ENCODE peak calls at places on chromosomes 11 and 22, in nine cellular contexts. F is brain microvascular endothelial cell; U is GM23248; Z is CD4-positive, CD25-positive, alpha-beta regulatory T cell; X is right cardiac atrium; W is AG04450; A is adipocyte; R is ascending aorta; Y is BJ. N is an unnamed sample. For H3K27me3, the result is how much of the 10 kb centered on the place peaks cover.

GRCh38 chr11:122714021-122714420 is 58.5 kb downstream of the UBASH3B start:
- DNase-seq in Z (no peak), Y (no peak), A (no peak), R (no peak), F (no peak), W (no peak), U (no peak), X (no peak), N (no peak)

GRCh38 chr11:101127699-101128570 is 1.7 kb downstream of the PGR start:
- DNase-seq in X (peak), U (peak), Z (no peak), W (no peak), A (peak), F (no peak), Y (no peak), R (no peak), N (no peak)

GRCh38 chr11:61472868-61473267 is 35.7 kb upstream of the LRRC10B start:
- DNase-seq in A (no peak), Y (no peak), R (no peak), Z (no peak), W (no peak), U (peak), F (no peak), X (no peak), N (no peak)

GRCh38 chr11:61071208-61071681 is 31.0 kb upstream of the CD5 start:
- DNase-seq in A (no peak), R (no peak), U (no peak), W (no peak), F (no peak), Z (peak), Y (no peak), X (no peak), N (no peak)

GRCh38 chr22:32752868-32753520 is 48.5 kb upstream of the TIMP3 start:
- DNase-seq in X (peak), F (peak), Z (no peak), R (no peak), U (no peak), W (peak), Y (no peak), A (no peak), N (no peak)

GRCh38 chr11:122099345-122100045 is 16.5 kb downstream of the BLID start:
- DNase-seq in A (peak), F (no peak), R (no peak), Y (no peak), U (peak), Z (no peak), W (no peak), X (no peak), N (no peak)

GRCh38 chr11:272195-272930 is 5.8 kb upstream of the NLRP6 start:
- DNase-seq in A (no peak), Z (no peak), R (no peak), F (no peak), X (peak), W (no peak), U (no peak), Y (no peak), N (no peak)

GRCh38 chr11:70263363-70263762 is 7.1 kb upstream of the PPFIA1 start:
- DNase-seq in X (no peak), W (no peak), F (no peak), Z (no peak), R (no peak), A (no peak), Y (no peak), U (no peak), N (no peak)

GRCh38 chr22:27311666-27312566 is 489.6 kb downstream of the MN1 start:
- DNase-seq in Z (no peak), Y (no peak), A (peak), W (no peak), U (no peak), R (no peak), X (no peak), F (peak), N (no peak)

GRCh38 chr11:34791725-34792124 is 124.5 kb downstream of the APIP start:
- DNase-seq in U (no peak), X (no peak), A (peak), F (no peak), R (no peak), Y (no peak), W (no peak), Z (no peak), N (no peak)

GRCh38 chr11:71418643-71419042 is 29.6 kb downstream of the DHCR7 start:
- DNase-seq in F (no peak), Z (no peak), A (no peak), R (no peak), U (no peak), Y (no peak), W (no peak), X (no peak), N (no peak)

GRCh38 chr11:8016396-8016949 is 29.3 kb downstream of the EIF3F start:
- DNase-seq in X (no peak), Y (no peak), A (no peak), Z (no peak), F (no peak), W (no peak), U (peak), R (no peak), N (no peak)

GRCh38 chr22:44758354-44758969 is 6.1 kb downstream of the ARHGAP8 start:
- DNase-seq in W (no peak), Z (no peak), F (peak), A (peak), U (peak), Y (no peak), X (no peak), R (no peak), N (no peak)

GRCh38 chr22:18970180-18970947 is 34.3 kb upstream of the PRODH start:
- DNase-seq in A (peak), X (no peak), Z (no peak), Y (no peak), R (no peak), W (no peak), F (no peak), U (peak), N (no peak)

GRCh38 chr11:67648796-67649613 is 1.5 kb downstream of the ACY3 start:
- DNase-seq in W (no peak), Y (no peak), R (no peak), A (no peak), U (no peak), Z (no peak), F (no peak), X (no peak), N (peak)

GRCh38 chr22:36757608-36758220 is 18.2 kb downstream of the IFT27 start:
- DNase-seq in U (peak), R (no peak), A (peak), Y (no peak), W (peak), F (peak), X (peak), Z (peak), N (peak)

GRCh38 chr11:8867856-8868705 is 42.9 kb upstream of the AKIP1 start:
- DNase-seq in F (peak), R (no peak), X (no peak), A (peak), U (peak), Z (no peak), Y (no peak), W (no peak), N (no peak)

GRCh38 chr22:47201186-47201995 is 438.9 kb downstream of the TBC1D22A start:
- DNase-seq in F (no peak), W (no peak), R (no peak), U (no peak), X (no peak), Y (no peak), A (no peak), Z (no peak), N (no peak)

GRCh38 chr11:111949519-111950426 is 12.6 kb downstream of the DIXDC1 start:
- DNase-seq in W (no peak), Z (no peak), X (no peak), A (no peak), U (no peak), F (no peak), R (no peak), Y (no peak), N (no peak)

GRCh38 chr11:95711162-95711944 is 78.2 kb downstream of the FAM76B start:
- DNase-seq in W (no peak), U (peak), R (no peak), F (peak), A (no peak), X (no peak), Y (no peak), Z (no peak), N (no peak)

GRCh38 chr11:28619870-28620540 is 511.8 kb downstream of the METTL15 start:
- DNase-seq in Z (no peak), U (peak), Y (no peak), R (no peak), A (peak), X (no peak), W (no peak), F (peak), N (no peak)

GRCh38 chr11:57315491-57315890 is 9.3 kb downstream of the TNKS1BP1 start:
- DNase-seq in Z (no peak), U (no peak), A (no peak), W (no peak), X (no peak), R (no peak), F (peak), Y (no peak), N (no peak)

GRCh38 chr11:74620537-74620936 is 28.2 kb downstream of the POLD3 start:
- DNase-seq in Y (no peak), X (no peak), U (no peak), Z (no peak), A (no peak), W (no peak), R (no peak), F (no peak), N (no peak)

GRCh38 chr11:6911946-6912345 is 8.9 kb upstream of the OR2D3 start:
- DNase-seq in Z (no peak), F (peak), Y (no peak), X (no peak), W (no peak), A (no peak), R (no peak), U (peak), N (no peak)

GRCh38 chr11:15988693-15989231 is 367.6 kb downstream of the SOX6 start:
- DNase-seq in A (no peak), Z (no peak), Y (no peak), W (no peak), F (no peak), X (peak), U (no peak), R (no peak), N (peak)

GRCh38 chr11:95358516-95359322 is 127.7 kb upstream of the SESN3 start:
- DNase-seq in F (no peak), Z (no peak), W (no peak), U (peak), X (no peak), R (no peak), Y (no peak), A (no peak), N (no peak)

GRCh38 chr11:94328587-94329080 is 24.3 kb downstream of the IZUMO1R start:
- DNase-seq in X (no peak), Z (no peak), Y (no peak), R (no peak), W (no peak), F (no peak), A (no peak), U (no peak), N (no peak)

GRCh38 chr11:77789731-77790476 is 30.6 kb downstream of the RSF1 start:
- DNase-seq in X (no peak), W (no peak), Y (no peak), R (no peak), U (no peak), F (no peak), A (no peak), Z (no peak), N (no peak)

GRCh38 chr11:22459053-22459452 is 120.9 kb downstream of the SLC17A6 start:
- DNase-seq in X (no peak), U (peak), Y (no peak), R (no peak), F (peak), W (no peak), A (peak), Z (no peak), N (no peak)

GRCh38 chr11:12678092-12678491 is 3.9 kb downstream of the TEAD1 start:
- DNase-seq in W (no peak), Z (no peak), U (no peak), A (peak), R (no peak), F (no peak), Y (no peak), X (no peak), N (no peak)

DNA sequence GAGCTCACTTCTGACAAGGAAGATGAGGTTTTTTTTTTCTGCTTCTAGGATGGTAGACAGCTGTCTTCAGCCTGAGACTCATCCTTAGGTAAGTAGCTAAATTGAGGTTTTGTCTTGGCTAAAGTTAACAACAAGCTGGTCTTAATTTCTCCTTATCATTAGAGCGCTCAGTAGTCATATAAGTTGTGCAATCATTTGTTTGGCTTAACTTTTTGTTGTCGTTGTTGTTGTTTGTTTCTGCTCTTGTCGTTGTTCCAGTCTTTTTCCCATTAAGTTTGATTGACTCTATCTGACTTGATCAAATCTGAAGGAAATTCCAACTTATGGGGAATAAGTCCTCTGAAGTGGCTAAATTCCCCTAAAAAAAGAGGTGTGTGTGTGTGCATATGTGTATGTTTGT is 33.0 kb downstream of the GLYATL2 start:
- DNase-seq in F (no peak), R (no peak), Y (no peak), Z (no peak), A (no peak), W (no peak), U (no peak), X (no peak), N (no peak)
- H3K27me3 ChIP-seq in F (under half), R (under half), Y (under half), Z (under half), A (under half), W (under half), U (under half), X (under half), N (under half)

GRCh38 chr22:43483669-43484068 is 71.9 kb downstream of the MPPED1 start:
- DNase-seq in R (no peak), W (no peak), F (no peak), Z (no peak), A (no peak), Y (no peak), U (no peak), X (no peak), N (no peak)

GRCh38 chr22:43479962-43480361 is 68.1 kb downstream of the MPPED1 start:
- DNase-seq in Z (no peak), A (no peak), U (no peak), R (no peak), F (no peak), Y (no peak), X (no peak), W (no peak), N (peak)

GRCh38 chr22:43483266-43483665 is 71.5 kb downstream of the MPPED1 start:
- DNase-seq in U (no peak), A (no peak), R (no peak), X (no peak), W (no peak), Y (no peak), F (no peak), Z (no peak), N (no peak)

GRCh38 chr22:43482310-43482625 is 70.5 kb downstream of the MPPED1 start:
- DNase-seq in A (no peak), Y (no peak), U (no peak), Z (no peak), X (no peak), R (no peak), F (no peak), W (no peak), N (no peak)

DNA sequence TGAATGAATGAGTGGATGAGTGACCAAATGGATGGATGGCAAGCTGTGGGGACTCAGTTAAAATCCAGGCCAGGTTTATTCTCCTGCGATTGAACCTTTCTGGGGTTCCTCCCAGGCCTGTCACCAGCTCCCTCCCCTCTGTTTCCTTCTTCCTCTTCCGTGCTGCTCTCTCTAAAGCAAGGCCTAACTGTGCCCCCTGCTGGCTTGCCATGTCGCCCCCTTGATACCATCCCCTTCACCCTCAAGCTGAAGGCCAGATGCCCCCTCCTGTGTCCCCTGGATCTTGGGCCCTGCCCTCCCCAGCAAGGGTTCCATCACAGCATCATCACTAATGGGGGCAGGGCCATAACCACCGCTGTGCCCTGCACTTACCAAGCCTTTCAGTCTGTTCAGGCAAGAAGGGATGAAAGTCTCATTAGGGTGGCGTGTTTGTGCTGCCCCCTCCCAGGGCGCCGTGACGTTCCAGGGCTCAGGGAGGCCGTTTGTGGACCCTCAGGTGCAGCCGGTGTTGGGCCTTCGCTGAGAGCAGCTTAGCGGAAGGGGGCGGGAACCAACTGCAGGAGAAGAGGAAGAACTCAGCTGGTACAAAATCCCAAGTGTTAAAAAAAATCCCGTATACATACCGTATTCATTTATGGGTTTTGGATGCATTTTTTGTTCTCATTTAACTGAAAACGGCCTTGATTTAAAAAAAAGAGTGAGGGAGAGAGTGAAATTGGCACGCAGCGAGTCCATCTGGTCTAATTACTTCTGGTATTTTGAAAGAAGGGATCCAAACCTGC is 69.9 kb downstream of the MPPED1 start:
- DNase-seq in X (no peak), R (no peak), W (no peak), F (no peak), A (no peak), Y (no peak), Z (no peak), U (no peak), N (peak)
- H3K27me3 ChIP-seq in X (under half), R (under half), W (under half), F (under half), A (half or more), Y (under half), Z (under half), U (under half), N (under half)

GRCh38 chr22:48902983-48903650 is 924.6 kb downstream of the BRD1 start:
- DNase-seq in X (no peak), F (no peak), Y (no peak), A (no peak), U (no peak), Z (no peak), W (no peak), R (no peak), N (no peak)

GRCh38 chr22:48906177-48906835 is 921.4 kb downstream of the BRD1 start:
- DNase-seq in Z (no peak), A (no peak), F (no peak), X (no peak), U (no peak), Y (no peak), W (no peak), R (no peak), N (no peak)

GRCh38 chr22:48902001-48902869 is 925.4 kb downstream of the BRD1 start:
- DNase-seq in F (no peak), X (no peak), W (no peak), U (no peak), Y (no peak), Z (no peak), R (no peak), A (no peak), N (no peak)

GRCh38 chr22:48907591-48907990 is 920.1 kb downstream of the BRD1 start:
- DNase-seq in W (no peak), U (no peak), R (no peak), A (no peak), X (no peak), Y (no peak), F (no peak), Z (no peak), N (no peak)

DNA sequence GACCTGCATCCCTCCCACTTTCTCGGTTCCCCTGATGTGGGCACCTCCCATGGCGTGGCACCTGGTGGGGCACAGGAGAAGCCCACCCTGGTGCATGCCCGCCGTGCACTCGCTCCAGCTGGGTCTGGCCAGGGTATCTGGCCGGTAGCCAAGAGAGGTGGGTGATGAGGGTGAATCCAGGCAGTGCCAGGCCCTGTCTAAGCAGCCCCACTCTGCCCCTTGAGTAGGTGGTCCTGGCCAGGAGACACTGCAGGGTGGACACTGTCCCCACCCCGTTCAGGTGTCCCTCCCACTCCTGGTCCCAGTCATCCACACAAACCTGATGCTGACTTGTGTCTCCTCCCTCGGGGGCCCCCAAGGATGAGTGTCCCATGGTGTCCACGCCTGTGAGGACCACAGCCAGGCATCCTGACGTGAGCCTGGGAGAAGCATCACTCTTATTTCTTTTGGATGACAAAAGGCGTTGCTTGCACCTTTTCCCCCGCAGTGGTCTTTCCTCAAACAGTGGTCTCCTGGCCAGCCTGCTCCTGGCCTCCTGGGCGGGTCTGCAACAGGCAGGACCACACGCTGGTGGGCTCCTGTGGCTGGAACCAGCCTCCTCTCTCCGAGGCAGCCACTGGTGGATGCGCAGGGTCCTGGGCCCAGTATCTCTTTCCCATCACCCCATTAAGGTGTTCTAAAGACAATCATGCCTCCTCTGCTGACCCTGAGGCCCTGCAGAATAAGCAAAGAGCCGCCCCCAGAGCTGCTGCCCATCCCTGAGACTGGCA is 922.3 kb downstream of the BRD1 start:
- DNase-seq in U (no peak), R (no peak), X (no peak), F (no peak), Y (no peak), W (no peak), Z (no peak), A (no peak), N (no peak)
- H3K27me3 ChIP-seq in U (under half), R (under half), X (under half), F (under half), Y (under half), W (under half), Z (under half), A (under half), N (under half)

DNA sequence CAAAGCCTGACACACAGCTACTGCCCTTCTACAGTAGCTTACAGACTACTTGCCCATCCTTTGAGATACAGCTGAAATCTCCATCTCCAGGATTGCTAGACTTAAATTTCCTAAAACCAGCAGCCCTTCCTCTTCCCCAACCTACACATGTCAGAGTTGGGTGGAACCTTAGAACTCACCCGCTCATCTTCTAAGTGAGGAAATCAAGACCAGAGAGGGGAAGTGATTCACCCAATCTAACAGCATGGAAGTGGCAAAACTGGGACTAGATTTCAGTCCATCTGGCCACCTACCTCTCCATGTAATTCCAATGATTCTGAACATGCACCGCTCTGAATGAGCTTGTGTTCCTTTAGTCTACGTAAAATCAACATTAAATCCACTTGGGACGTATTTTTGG is 998 bp upstream of the TMEM86A start:
- DNase-seq in W (no peak), X (no peak), R (no peak), Z (no peak), A (no peak), F (no peak), Y (no peak), U (peak), N (no peak)
- H3K27me3 ChIP-seq in W (under half), X (under half), R (under half), Z (under half), A (under half), F (under half), Y (under half), U (under half), N (under half)

DNA sequence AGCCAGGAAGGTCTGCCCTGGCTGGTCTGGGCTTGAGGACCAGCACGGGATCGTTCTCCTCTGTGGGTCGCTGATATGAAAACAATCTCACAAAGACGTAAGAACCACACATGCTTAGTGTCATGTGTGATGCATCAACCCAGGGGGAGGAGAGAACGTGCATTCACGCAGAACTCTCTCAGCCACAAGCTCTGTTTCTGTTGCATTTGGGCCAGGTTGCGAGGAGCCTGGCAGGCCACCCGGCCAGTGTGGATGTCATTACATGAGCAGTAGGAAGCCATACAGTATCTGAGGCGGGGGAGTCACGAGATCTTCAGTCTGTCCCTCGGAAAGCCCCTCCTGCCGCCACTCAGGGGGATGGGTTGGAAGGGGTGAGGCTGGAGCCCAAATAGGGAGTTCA is 53.1 kb upstream of the KCNQ1OT1 start:
- DNase-seq in Y (no peak), A (no peak), X (peak), U (no peak), Z (no peak), F (no peak), R (peak), W (no peak), N (no peak)
- H3K27me3 ChIP-seq in Y (under half), A (under half), X (under half), U (under half), Z (under half), F (under half), R (under half), W (under half), N (under half)